ENCODE peak calls at places on chromosome 10, in four cellular contexts. One of them, this sample, is unnamed.

GRCh38 chr10:75967491-75967890 is 536.1 kb downstream of the LRMDA start:
- DNase-seq in activated T-cell treated with anti-CD3 and anti-CD28 coated beads for 1 hour: no peak
- DNase-seq in activated CD8-positive, alpha-beta memory T cell treated with anti-CD3 and anti-CD28 coated beads, Interleukin-2, amount 50 U/mL, for 48 hours: no peak
- DNase-seq in NCI-H2029: no peak
- DNase-seq in this sample: no peak

GRCh38 chr10:24205846-24206245 is 3.1 kb upstream of the KIAA1217 start:
- DNase-seq in activated CD8-positive, alpha-beta memory T cell treated with anti-CD3 and anti-CD28 coated beads, Interleukin-2, amount 50 U/mL, for 48 hours: no peak
- DNase-seq in NCI-H2029: no peak
- DNase-seq in activated T-cell treated with anti-CD3 and anti-CD28 coated beads for 1 hour: no peak
- DNase-seq in this sample: no peak

GRCh38 chr10:95333997-95334792 is 43.4 kb upstream of the PDLIM1 start:
- DNase-seq in NCI-H2029: no peak
- DNase-seq in activated CD8-positive, alpha-beta memory T cell treated with anti-CD3 and anti-CD28 coated beads, Interleukin-2, amount 50 U/mL, for 48 hours: no peak
- DNase-seq in activated T-cell treated with anti-CD3 and anti-CD28 coated beads for 1 hour: no peak
- DNase-seq in this sample: no peak

GRCh38 chr10:61986788-61987187 is 85.3 kb downstream of the ARID5B start:
- DNase-seq in NCI-H2029: no peak
- DNase-seq in activated CD8-positive, alpha-beta memory T cell treated with anti-CD3 and anti-CD28 coated beads, Interleukin-2, amount 50 U/mL, for 48 hours: no peak
- DNase-seq in activated T-cell treated with anti-CD3 and anti-CD28 coated beads for 1 hour: no peak
- DNase-seq in this sample: no peak

GRCh38 chr10:78972160-78972946 is 96.4 kb upstream of the ZMIZ1 start:
- DNase-seq in NCI-H2029: no peak
- DNase-seq in activated CD8-positive, alpha-beta memory T cell treated with anti-CD3 and anti-CD28 coated beads, Interleukin-2, amount 50 U/mL, for 48 hours: no peak
- DNase-seq in activated T-cell treated with anti-CD3 and anti-CD28 coated beads for 1 hour: no peak
- DNase-seq in this sample: no peak

GRCh38 chr10:33134011-33134751 is 176.2 kb upstream of the ITGB1 start:
- DNase-seq in activated CD8-positive, alpha-beta memory T cell treated with anti-CD3 and anti-CD28 coated beads, Interleukin-2, amount 50 U/mL, for 48 hours: peak
- DNase-seq in NCI-H2029: peak
- DNase-seq in activated T-cell treated with anti-CD3 and anti-CD28 coated beads for 1 hour: peak
- DNase-seq in this sample: no peak

GRCh38 chr10:42864575-42864974 is 82.0 kb downstream of the BMS1 start:
- DNase-seq in activated CD8-positive, alpha-beta memory T cell treated with anti-CD3 and anti-CD28 coated beads, Interleukin-2, amount 50 U/mL, for 48 hours: peak
- DNase-seq in NCI-H2029: no peak
- DNase-seq in activated T-cell treated with anti-CD3 and anti-CD28 coated beads for 1 hour: no peak
- DNase-seq in this sample: peak

GRCh38 chr10:42734537-42734936 is 48.1 kb upstream of the BMS1 start:
- DNase-seq in activated T-cell treated with anti-CD3 and anti-CD28 coated beads for 1 hour: no peak
- DNase-seq in NCI-H2029: no peak
- DNase-seq in activated CD8-positive, alpha-beta memory T cell treated with anti-CD3 and anti-CD28 coated beads, Interleukin-2, amount 50 U/mL, for 48 hours: no peak
- DNase-seq in this sample: peak

GRCh38 chr10:30915141-30915540 is 116.5 kb downstream of the ZNF438 start:
- DNase-seq in NCI-H2029: no peak
- DNase-seq in activated T-cell treated with anti-CD3 and anti-CD28 coated beads for 1 hour: no peak
- DNase-seq in activated CD8-positive, alpha-beta memory T cell treated with anti-CD3 and anti-CD28 coated beads, Interleukin-2, amount 50 U/mL, for 48 hours: no peak
- DNase-seq in this sample: peak

GRCh38 chr10:100634034-100634433 is 98.3 kb downstream of the HIF1AN start:
- DNase-seq in NCI-H2029: no peak
- DNase-seq in activated T-cell treated with anti-CD3 and anti-CD28 coated beads for 1 hour: no peak
- DNase-seq in activated CD8-positive, alpha-beta memory T cell treated with anti-CD3 and anti-CD28 coated beads, Interleukin-2, amount 50 U/mL, for 48 hours: no peak
- DNase-seq in this sample: no peak

GRCh38 chr10:109403551-109403950 is 519.8 kb downstream of the XPNPEP1 start:
- DNase-seq in activated T-cell treated with anti-CD3 and anti-CD28 coated beads for 1 hour: no peak
- DNase-seq in NCI-H2029: no peak
- DNase-seq in activated CD8-positive, alpha-beta memory T cell treated with anti-CD3 and anti-CD28 coated beads, Interleukin-2, amount 50 U/mL, for 48 hours: no peak
- DNase-seq in this sample: no peak

GRCh38 chr10:104339469-104340098 is 1.3 kb upstream of the ITPRIP start:
- DNase-seq in activated T-cell treated with anti-CD3 and anti-CD28 coated beads for 1 hour: no peak
- DNase-seq in NCI-H2029: no peak
- DNase-seq in activated CD8-positive, alpha-beta memory T cell treated with anti-CD3 and anti-CD28 coated beads, Interleukin-2, amount 50 U/mL, for 48 hours: no peak
- DNase-seq in this sample: no peak

This sample was measured in HL-60.